ENCODE peak calls at places on chromosomes 2 and 18, in four cellular contexts. V is GM12878, W is GM23248, I is kidney. K is an unnamed sample. For H3K4me1, the result is how much of the 10 kb centered on the place peaks cover.

GRCh38 chr2:217840522-217840921 is 162.3 kb downstream of the TNS1 start:
- DNase-seq in V (no peak), W (no peak), I (peak), K (no peak)

GRCh38 chr2:119958642-119959268 is 54.1 kb upstream of the EPB41L5 start:
- DNase-seq in V (no peak), W (peak), I (no peak), K (peak)

GRCh38 chr18:2857491-2858063 is 10.8 kb downstream of the EMILIN2 start:
- DNase-seq in V (no peak), W (peak), I (no peak), K (peak)

GRCh38 chr2:98842136-98842535 is 93.9 kb downstream of the CRACDL start:
- DNase-seq in V (no peak), W (no peak), I (no peak), K (no peak)

GRCh38 chr2:235642446-235643107 is 148.7 kb downstream of the AGAP1 start:
- DNase-seq in V (no peak), W (peak), I (no peak), K (peak)

GRCh38 chr2:31831585-31831984 is 179.2 kb downstream of the MEMO1 start:
- DNase-seq in V (no peak), W (peak), I (no peak), K (peak)

GRCh38 chr18:23495723-23496440 is 7.4 kb upstream of the RMC1 start:
- DNase-seq in V (no peak), W (no peak), I (no peak), K (no peak)

GRCh38 chr18:22681912-22682311 is 251.2 kb upstream of the RBBP8 start:
- DNase-seq in V (no peak), W (no peak), I (no peak), K (no peak)

GRCh38 chr18:44939037-44939665 is 258.5 kb downstream of the SETBP1 start:
- DNase-seq in V (no peak), W (no peak), I (no peak), K (no peak)

GRCh38 chr2:120576509-120577474 is 158.9 kb upstream of the GLI2 start:
- DNase-seq in V (no peak), W (peak), I (peak), K (no peak)

GRCh38 chr2:131121464-131121863 is 16.3 kb downstream of the PLEKHB2 start:
- DNase-seq in V (no peak), W (peak), I (no peak), K (peak)

GRCh38 chr2:128765822-128766221 is 447.2 kb upstream of the HS6ST1 start:
- DNase-seq in V (no peak), W (no peak), I (no peak), K (no peak)

GRCh38 chr2:197461073-197461472 is 7.7 kb downstream of the COQ10B start:
- DNase-seq in V (no peak), W (peak), I (no peak), K (peak)

GRCh38 chr2:232871418-232871834 is 1.4 kb downstream of the SNORC start:
- DNase-seq in V (no peak), W (no peak), I (no peak), K (no peak)

GRCh38 chr2:55051026-55051866 is 995 bp upstream of the RTN4 start:
- DNase-seq in V (no peak), W (peak), I (no peak), K (peak)
- H3K9ac ChIP-seq in V (peak), W (peak), I (peak), K (peak)

GRCh38 chr2:207108440-207108839 is 57.3 kb downstream of the KLF7 start:
- DNase-seq in V (no peak), W (no peak), I (no peak), K (no peak)
- H3K4me1 ChIP-seq in V (under half), W (under half), I (under half), K (under half)

DNA sequence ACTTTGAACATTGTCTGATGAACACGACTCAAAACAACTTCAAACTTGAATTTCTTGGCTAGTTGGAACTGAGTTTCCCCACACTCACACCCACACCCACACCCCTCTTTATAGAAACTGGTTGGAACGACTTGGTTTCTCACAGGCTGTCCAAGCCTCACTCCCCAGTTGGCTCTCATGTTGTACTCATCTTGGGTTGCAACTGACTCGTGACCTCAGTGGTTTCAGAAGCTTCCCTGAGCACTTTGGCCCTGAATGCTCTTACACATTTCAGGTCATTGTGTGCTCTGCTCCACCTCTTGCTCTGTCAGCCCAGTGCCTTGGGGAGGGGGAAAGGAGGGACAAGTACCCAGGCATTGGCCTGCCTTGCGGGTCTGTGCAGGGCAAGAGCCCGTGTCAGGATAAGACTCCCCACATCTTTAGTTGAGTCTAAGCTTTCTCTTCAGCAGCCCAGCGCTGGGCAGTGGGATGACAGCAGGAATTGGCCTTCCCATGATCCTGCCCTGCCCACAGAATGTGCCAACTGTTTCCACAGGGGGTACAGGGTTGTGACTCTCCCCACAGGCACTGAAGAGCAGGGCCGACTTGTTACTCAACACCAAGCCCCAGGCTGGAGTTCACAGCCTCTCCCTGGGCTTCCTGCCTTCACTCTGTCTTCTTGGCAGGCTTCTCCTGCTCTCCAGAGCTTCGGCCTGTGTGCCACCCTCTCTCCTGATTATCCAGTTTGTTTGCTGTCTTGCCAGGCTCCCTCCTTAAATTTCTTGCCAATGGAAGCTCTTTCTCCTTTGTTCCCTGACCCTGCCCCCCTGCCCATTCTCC is 104.6 kb downstream of the RTN4 start:
- DNase-seq in V (peak), W (peak), I (no peak), K (peak)
- H3K9ac ChIP-seq in V (no peak), W (peak), I (no peak), K (no peak)

DNA sequence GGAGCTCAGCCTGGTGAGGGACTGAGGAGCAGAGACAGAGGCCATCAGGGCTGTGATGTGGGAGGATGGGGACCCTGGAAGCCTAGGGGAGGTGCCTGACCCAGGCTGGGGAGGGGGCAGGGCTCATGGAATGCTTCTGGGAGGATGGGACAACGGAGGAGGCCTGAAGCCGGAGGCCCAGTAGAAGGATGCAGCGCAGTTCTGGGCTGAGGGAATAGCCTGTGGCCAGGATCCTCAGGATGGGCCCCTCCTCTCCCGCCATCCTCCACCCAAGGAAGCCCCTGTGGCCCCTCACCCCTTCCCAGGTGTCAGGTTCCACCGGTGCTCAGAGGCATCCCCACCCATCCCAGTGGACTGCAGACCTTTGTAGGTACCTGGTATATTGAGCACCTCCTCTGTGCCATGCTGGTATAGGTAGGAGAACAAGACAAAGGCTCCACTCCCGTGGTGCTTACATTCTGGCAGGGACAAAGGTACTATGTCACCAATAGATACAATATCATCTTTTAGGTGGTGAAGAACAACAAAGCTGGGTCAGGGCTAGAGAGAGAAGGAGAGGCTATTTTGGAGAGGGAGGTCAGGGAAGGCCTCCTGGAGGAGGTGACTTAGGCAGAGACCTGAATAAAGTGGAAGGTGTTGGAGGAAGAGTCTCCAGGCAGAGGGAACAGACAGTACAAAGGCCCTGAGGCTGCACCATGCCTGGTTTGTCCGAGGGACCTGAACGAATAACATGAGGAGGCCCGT is 2.7 kb downstream of the ZAP70 start:
- DNase-seq in V (no peak), W (no peak), I (peak), K (no peak)
- H3K4me1 ChIP-seq in V (under half), W (under half), I (under half), K (under half)

GRCh38 chr18:63253428-63254372 is 65.9 kb downstream of the BCL2 start:
- DNase-seq in V (no peak), W (peak), I (no peak), K (peak)
- H3K9ac ChIP-seq in V (no peak), W (no peak), I (no peak), K (no peak)

GRCh38 chr2:113217455-113218282 is 43.9 kb downstream of the PSD4 start:
- DNase-seq in V (no peak), W (no peak), I (peak), K (no peak)

GRCh38 chr2:113219525-113219888 is 45.7 kb downstream of the PSD4 start:
- DNase-seq in V (no peak), W (no peak), I (peak), K (no peak)

GRCh38 chr2:113219092-113219441 is 45.3 kb downstream of the PSD4 start:
- DNase-seq in V (no peak), W (no peak), I (peak), K (no peak)

GRCh38 chr2:113216891-113217454 is 43.2 kb downstream of the PSD4 start:
- DNase-seq in V (no peak), W (no peak), I (peak), K (no peak)

GRCh38 chr2:113218283-113219091 is 44.7 kb downstream of the PSD4 start:
- DNase-seq in V (no peak), W (peak), I (peak), K (peak)
- H3K4me1 ChIP-seq in V (under half), W (under half), I (under half), K (under half)

GRCh38 chr2:81196383-81196851 is 891.9 kb upstream of the LRRTM1 start:
- DNase-seq in V (no peak), W (no peak), I (peak), K (no peak)

GRCh38 chr2:81195774-81196382 is 891.3 kb upstream of the LRRTM1 start:
- DNase-seq in V (no peak), W (no peak), I (peak), K (no peak)

GRCh38 chr2:81194176-81194575 is 889.6 kb upstream of the LRRTM1 start:
- DNase-seq in V (no peak), W (no peak), I (peak), K (no peak)

GRCh38 chr2:81195017-81195773 is 890.6 kb upstream of the LRRTM1 start:
- DNase-seq in V (no peak), W (no peak), I (peak), K (no peak)

GRCh38 chr2:81194581-81194980 is 890.0 kb upstream of the LRRTM1 start:
- DNase-seq in V (no peak), W (no peak), I (peak), K (no peak)
- H3K9ac ChIP-seq in V (no peak), W (no peak), I (no peak), K (no peak)

DNA sequence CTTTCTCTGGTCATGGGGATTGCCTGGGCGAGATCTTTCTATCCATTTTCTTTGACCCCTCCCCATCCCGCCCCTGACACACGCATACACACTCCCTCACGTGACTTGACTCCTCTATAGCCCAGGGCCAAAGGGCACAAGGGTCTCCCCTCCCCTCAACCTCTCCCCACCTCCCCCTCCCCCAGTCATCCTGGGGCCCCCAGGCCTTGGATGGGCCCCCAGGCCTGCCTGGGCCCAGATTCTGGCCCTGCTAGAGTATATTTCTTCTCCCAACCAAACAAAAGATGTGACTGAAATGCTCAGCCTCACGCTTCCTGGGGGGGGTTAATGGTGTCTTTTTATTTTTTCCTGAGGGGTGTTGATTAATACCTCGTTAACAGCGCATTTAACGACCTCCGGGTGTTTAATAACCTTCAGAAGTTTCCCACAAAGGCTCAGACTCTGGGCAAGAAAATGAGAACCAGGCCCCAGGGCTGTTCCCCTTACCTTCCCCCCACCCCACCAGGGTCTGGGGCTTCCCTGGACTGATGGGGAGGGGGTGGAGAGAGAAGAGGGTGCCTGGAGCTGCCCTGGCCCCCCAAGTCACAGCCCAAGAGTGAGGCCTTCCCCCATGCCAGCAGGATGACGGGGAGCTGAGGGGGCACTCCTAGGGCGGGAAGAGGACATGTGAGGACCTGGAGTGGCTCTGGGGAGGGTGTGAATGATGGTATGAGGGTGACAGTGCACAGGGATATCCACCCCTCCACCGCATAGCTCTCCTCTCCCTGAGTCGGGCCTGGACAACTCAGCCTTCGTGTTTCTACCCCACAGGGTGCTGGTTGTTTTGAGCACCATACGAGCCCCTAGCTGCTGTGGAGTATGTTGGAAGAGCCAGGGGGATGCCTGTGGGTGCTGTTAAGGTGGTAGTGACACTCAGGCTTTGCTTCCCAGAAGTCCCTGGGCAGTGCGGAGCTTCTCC is 3.6 kb downstream of the PKDCC start:
- DNase-seq in V (no peak), W (no peak), I (peak), K (no peak)
- H3K4me1 ChIP-seq in V (under half), W (under half), I (under half), K (under half)

K was measured in astrocyte.